ENCODE peak calls at places on chromosomes 2 and 18, in eight cellular contexts. One of them, this sample, is unnamed.

GRCh38 chr18:58569490-58569911 is 59.4 kb downstream of the ALPK2 start:
- DNase-seq in K562: no peak
- DNase-seq in foreskin fibroblast: no peak
- DNase-seq in cerebellum: no peak
- DNase-seq in glutamatergic neuron: no peak
- DNase-seq in left lung: no peak
- DNase-seq in neural crest cell: no peak
- DNase-seq in foreskin keratinocyte: no peak
- DNase-seq in this sample: no peak

GRCh38 chr2:46495347-46496030 is 16.1 kb downstream of the TMEM247 start:
- DNase-seq in foreskin fibroblast: peak
- DNase-seq in K562: no peak
- DNase-seq in neural crest cell: no peak
- DNase-seq in left lung: no peak
- DNase-seq in glutamatergic neuron: no peak
- DNase-seq in foreskin keratinocyte: peak
- DNase-seq in cerebellum: peak
- DNase-seq in this sample: peak

GRCh38 chr2:236512267-236512666 is 57.4 kb upstream of the ACKR3 start:
- DNase-seq in neural crest cell: no peak
- DNase-seq in left lung: no peak
- DNase-seq in K562: no peak
- DNase-seq in glutamatergic neuron: no peak
- DNase-seq in foreskin keratinocyte: no peak
- DNase-seq in cerebellum: no peak
- DNase-seq in foreskin fibroblast: no peak
- DNase-seq in this sample: no peak

GRCh38 chr2:70698847-70699246 is 69.2 kb downstream of the ADD2 start:
- DNase-seq in K562: no peak
- DNase-seq in glutamatergic neuron: no peak
- DNase-seq in cerebellum: no peak
- DNase-seq in foreskin fibroblast: no peak
- DNase-seq in foreskin keratinocyte: peak
- DNase-seq in left lung: no peak
- DNase-seq in neural crest cell: no peak
- DNase-seq in this sample: no peak

GRCh38 chr18:3885209-3885792 is 435.3 kb downstream of the TGIF1 start:
- DNase-seq in foreskin keratinocyte: no peak
- DNase-seq in K562: peak
- DNase-seq in neural crest cell: no peak
- DNase-seq in glutamatergic neuron: no peak
- DNase-seq in cerebellum: no peak
- DNase-seq in foreskin fibroblast: no peak
- DNase-seq in left lung: no peak
- DNase-seq in this sample: no peak

GRCh38 chr18:79422022-79422782 is 26.5 kb downstream of the NFATC1 start:
- DNase-seq in foreskin fibroblast: no peak
- DNase-seq in K562: no peak
- DNase-seq in foreskin keratinocyte: no peak
- DNase-seq in neural crest cell: no peak
- DNase-seq in cerebellum: no peak
- DNase-seq in glutamatergic neuron: no peak
- DNase-seq in left lung: peak
- DNase-seq in this sample: peak

GRCh38 chr2:28276076-28276618 is 116.5 kb upstream of the FOSL2 start:
- DNase-seq in left lung: no peak
- DNase-seq in foreskin keratinocyte: peak
- DNase-seq in cerebellum: no peak
- DNase-seq in neural crest cell: no peak
- DNase-seq in K562: peak
- DNase-seq in glutamatergic neuron: no peak
- DNase-seq in foreskin fibroblast: peak
- DNase-seq in this sample: peak

GRCh38 chr18:47901624-47902362 is 28.7 kb downstream of the SMAD2 start:
- DNase-seq in neural crest cell: no peak
- DNase-seq in left lung: no peak
- DNase-seq in glutamatergic neuron: no peak
- DNase-seq in foreskin keratinocyte: no peak
- DNase-seq in foreskin fibroblast: no peak
- DNase-seq in K562: no peak
- DNase-seq in cerebellum: no peak
- DNase-seq in this sample: no peak

GRCh38 chr18:62566199-62566598 is 43.4 kb downstream of the ZCCHC2 start:
- DNase-seq in foreskin keratinocyte: no peak
- DNase-seq in left lung: no peak
- DNase-seq in cerebellum: no peak
- DNase-seq in neural crest cell: no peak
- DNase-seq in K562: peak
- DNase-seq in foreskin fibroblast: no peak
- DNase-seq in glutamatergic neuron: peak
- DNase-seq in this sample: peak

GRCh38 chr2:10410001-10410671 is 38.0 kb downstream of the ODC1 start:
- DNase-seq in left lung: no peak
- DNase-seq in glutamatergic neuron: no peak
- DNase-seq in foreskin keratinocyte: no peak
- DNase-seq in foreskin fibroblast: no peak
- DNase-seq in K562: no peak
- DNase-seq in cerebellum: peak
- DNase-seq in neural crest cell: no peak
- DNase-seq in this sample: no peak

GRCh38 chr2:19664651-19665050 is 237.1 kb downstream of the TTC32 start:
- DNase-seq in foreskin fibroblast: peak
- DNase-seq in K562: no peak
- DNase-seq in left lung: no peak
- DNase-seq in neural crest cell: no peak
- DNase-seq in glutamatergic neuron: no peak
- DNase-seq in cerebellum: no peak
- DNase-seq in foreskin keratinocyte: no peak
- DNase-seq in this sample: no peak

GRCh38 chr2:26438526-26438925 is 36.8 kb downstream of the DRC1 start:
- DNase-seq in neural crest cell: no peak
- DNase-seq in cerebellum: no peak
- DNase-seq in left lung: no peak
- DNase-seq in K562: no peak
- DNase-seq in glutamatergic neuron: no peak
- DNase-seq in foreskin fibroblast: peak
- DNase-seq in foreskin keratinocyte: no peak
- DNase-seq in this sample: peak

GRCh38 chr18:48126240-48126639 is 195.8 kb upstream of the SMAD2 start:
- DNase-seq in foreskin fibroblast: no peak
- DNase-seq in glutamatergic neuron: no peak
- DNase-seq in neural crest cell: no peak
- DNase-seq in cerebellum: no peak
- DNase-seq in left lung: no peak
- DNase-seq in K562: no peak
- DNase-seq in foreskin keratinocyte: no peak
- DNase-seq in this sample: no peak

GRCh38 chr2:240507060-240507777 is 50.6 kb downstream of the ANKMY1 start:
- DNase-seq in neural crest cell: no peak
- DNase-seq in K562: no peak
- DNase-seq in glutamatergic neuron: no peak
- DNase-seq in left lung: peak
- DNase-seq in foreskin keratinocyte: no peak
- DNase-seq in cerebellum: no peak
- DNase-seq in foreskin fibroblast: no peak
- DNase-seq in this sample: no peak

GRCh38 chr2:160432633-160433032 is 61.0 kb downstream of the RBMS1 start:
- DNase-seq in left lung: no peak
- DNase-seq in K562: no peak
- DNase-seq in neural crest cell: no peak
- DNase-seq in foreskin fibroblast: peak
- DNase-seq in cerebellum: no peak
- DNase-seq in glutamatergic neuron: no peak
- DNase-seq in foreskin keratinocyte: peak
- DNase-seq in this sample: peak

GRCh38 chr2:191811807-191812602 is 34.9 kb downstream of the CAVIN2 start:
- DNase-seq in glutamatergic neuron: peak
- DNase-seq in K562: peak
- DNase-seq in cerebellum: peak
- DNase-seq in foreskin keratinocyte: peak
- DNase-seq in foreskin fibroblast: peak
- DNase-seq in neural crest cell: peak
- DNase-seq in left lung: no peak
- DNase-seq in this sample: peak

GRCh38 chr2:170467568-170468422 is 247.3 kb upstream of the SP5 start:
- DNase-seq in foreskin keratinocyte: peak
- DNase-seq in glutamatergic neuron: no peak
- DNase-seq in cerebellum: no peak
- DNase-seq in left lung: no peak
- DNase-seq in foreskin fibroblast: peak
- DNase-seq in K562: no peak
- DNase-seq in neural crest cell: no peak
- DNase-seq in this sample: peak

GRCh38 chr18:24128700-24129099 is 10.2 kb upstream of the CABYR start:
- DNase-seq in foreskin fibroblast: peak
- DNase-seq in glutamatergic neuron: no peak
- DNase-seq in left lung: no peak
- DNase-seq in cerebellum: no peak
- DNase-seq in neural crest cell: no peak
- DNase-seq in K562: no peak
- DNase-seq in foreskin keratinocyte: no peak
- DNase-seq in this sample: no peak

GRCh38 chr2:191020742-191021381 is 6.9 kb upstream of the STAT1 start:
- DNase-seq in K562: peak
- DNase-seq in foreskin keratinocyte: peak
- DNase-seq in cerebellum: no peak
- DNase-seq in glutamatergic neuron: no peak
- DNase-seq in left lung: no peak
- DNase-seq in foreskin fibroblast: peak
- DNase-seq in neural crest cell: no peak
- DNase-seq in this sample: peak

GRCh38 chr2:28869494-28870145 is 489 bp downstream of the TRMT61B start:
- DNase-seq in K562: peak
- DNase-seq in glutamatergic neuron: peak
- DNase-seq in foreskin fibroblast: no peak
- DNase-seq in cerebellum: peak
- DNase-seq in neural crest cell: no peak
- DNase-seq in foreskin keratinocyte: no peak
- DNase-seq in left lung: peak
- DNase-seq in this sample: peak

GRCh38 chr2:183037660-183038340 is 457 bp downstream of the NCKAP1 start:
- DNase-seq in neural crest cell: peak
- DNase-seq in glutamatergic neuron: peak
- DNase-seq in left lung: peak
- DNase-seq in foreskin keratinocyte: no peak
- DNase-seq in cerebellum: peak
- DNase-seq in foreskin fibroblast: no peak
- DNase-seq in K562: peak
- DNase-seq in this sample: peak

GRCh38 chr2:43219383-43220228 is 6.8 kb downstream of the ZFP36L2 start:
- DNase-seq in foreskin fibroblast: peak
- DNase-seq in foreskin keratinocyte: peak
- DNase-seq in left lung: peak
- DNase-seq in glutamatergic neuron: no peak
- DNase-seq in K562: peak
- DNase-seq in cerebellum: no peak
- DNase-seq in neural crest cell: peak
- DNase-seq in this sample: peak

GRCh38 chr18:50009772-50010171 is 185.2 kb downstream of the MYO5B start:
- DNase-seq in foreskin keratinocyte: peak
- DNase-seq in left lung: no peak
- DNase-seq in foreskin fibroblast: peak
- DNase-seq in glutamatergic neuron: peak
- DNase-seq in neural crest cell: peak
- DNase-seq in K562: peak
- DNase-seq in cerebellum: no peak
- DNase-seq in this sample: peak

GRCh38 chr2:72124391-72124790 is 23.3 kb downstream of the CYP26B1 start:
- DNase-seq in foreskin fibroblast: no peak
- DNase-seq in glutamatergic neuron: no peak
- DNase-seq in cerebellum: no peak
- DNase-seq in neural crest cell: no peak
- DNase-seq in K562: no peak
- DNase-seq in left lung: no peak
- DNase-seq in foreskin keratinocyte: no peak
- DNase-seq in this sample: no peak

GRCh38 chr2:80269806-80270205 is 34.7 kb downstream of the LRRTM1 start:
- DNase-seq in neural crest cell: no peak
- DNase-seq in foreskin fibroblast: no peak
- DNase-seq in foreskin keratinocyte: no peak
- DNase-seq in glutamatergic neuron: no peak
- DNase-seq in K562: no peak
- DNase-seq in cerebellum: no peak
- DNase-seq in left lung: no peak
- DNase-seq in this sample: no peak

GRCh38 chr2:43852196-43852730 is 13.5 kb downstream of the ABCG8 start:
- DNase-seq in glutamatergic neuron: no peak
- DNase-seq in left lung: no peak
- DNase-seq in foreskin fibroblast: no peak
- DNase-seq in K562: peak
- DNase-seq in neural crest cell: no peak
- DNase-seq in cerebellum: no peak
- DNase-seq in foreskin keratinocyte: no peak
- DNase-seq in this sample: peak

GRCh38 chr18:49017813-49018552 is 67.2 kb upstream of the SMAD7 start:
- DNase-seq in foreskin keratinocyte: no peak
- DNase-seq in K562: no peak
- DNase-seq in neural crest cell: no peak
- DNase-seq in cerebellum: no peak
- DNase-seq in foreskin fibroblast: no peak
- DNase-seq in left lung: peak
- DNase-seq in glutamatergic neuron: no peak
- DNase-seq in this sample: no peak

GRCh38 chr18:3441290-3441689 is 8.7 kb upstream of the TGIF1 start:
- DNase-seq in left lung: no peak
- DNase-seq in glutamatergic neuron: no peak
- DNase-seq in cerebellum: no peak
- DNase-seq in neural crest cell: no peak
- DNase-seq in foreskin keratinocyte: peak
- DNase-seq in K562: peak
- DNase-seq in foreskin fibroblast: peak
- DNase-seq in this sample: peak

GRCh38 chr2:74259191-74259590 is 60.8 kb downstream of the MTHFD2 start:
- DNase-seq in foreskin fibroblast: no peak
- DNase-seq in neural crest cell: no peak
- DNase-seq in glutamatergic neuron: no peak
- DNase-seq in left lung: no peak
- DNase-seq in foreskin keratinocyte: no peak
- DNase-seq in K562: no peak
- DNase-seq in cerebellum: no peak
- DNase-seq in this sample: no peak

This sample was measured in AG08395.